ENCODE peak calls at places on chromosomes 12 and 14, in nine cellular contexts. W is sigmoid colon; D is D341Med; G is GM20000; Q is activated CD4-positive, alpha-beta T cell treated with anti-CD3 and anti-CD28 coated beads, Interleukin-2, amount 50 U/mL, for 1 hour; A is stimulated activated CD4-positive, alpha-beta T cell treated with anti-CD3 and anti-CD28 coated beads, TNF-alpha, amount 100 ng/mL, for 1 hour; V is Ammon's horn; H is HT1080; O is A172. F is an unnamed sample.

GRCh38 chr14:106737025-106737424 is 1210.6 kb downstream of the TMEM121 start:
- DNase-seq in G (no peak), H (no peak), W (no peak), D (no peak), A (no peak), O (no peak), Q (no peak), V (no peak), F (no peak)

GRCh38 chr12:27965966-27966365 is 6.6 kb downstream of the PTHLH start:
- DNase-seq in Q (no peak), V (peak; percentile 15), O (peak; percentile 67), G (no peak), H (peak; percentile 76), D (no peak), W (no peak), A (no peak), F (no peak)

GRCh38 chr14:58297412-58297761 is 968 bp upstream of the ARID4A start:
- DNase-seq in A (no peak), W (no peak), D (no peak), H (no peak), V (no peak), G (no peak), O (no peak), Q (no peak), F (no peak)

GRCh38 chr12:52884526-52885293 is 20.2 kb downstream of the KRT8 start:
- DNase-seq in Q (peak; percentile 80), D (peak; percentile 88), W (peak; percentile 85), O (no peak), V (peak; percentile 51), G (peak; percentile 86), A (peak; percentile 42), H (peak; percentile 53), F (peak; percentile 75)

GRCh38 chr12:2876431-2877046 is 435 bp downstream of the FOXM1 start:
- DNase-seq in V (no peak), H (peak; percentile 34), G (peak; percentile 46), O (peak; percentile 15), Q (no peak), A (no peak), W (peak; percentile 62), D (peak; percentile 55), F (no peak)

GRCh38 chr12:53230971-53231858 is 794 bp downstream of the RARG start:
- DNase-seq in D (no peak), G (no peak), O (no peak), Q (no peak), W (no peak), H (no peak), A (no peak), V (no peak), F (no peak)

GRCh38 chr12:101732318-101732717 is 6.9 kb downstream of the SYCP3 start:
- DNase-seq in O (no peak), H (no peak), Q (no peak), D (no peak), W (no peak), V (no peak), G (no peak), A (no peak), F (no peak)

GRCh38 chr12:18383203-18383602 is 121.9 kb downstream of the PIK3C2G start:
- DNase-seq in Q (no peak), V (no peak), W (no peak), G (no peak), A (no peak), O (peak; percentile 74), D (no peak), H (peak; percentile 63), F (no peak)

GRCh38 chr14:23727566-23728335 is 91.6 kb downstream of the DHRS2 start:
- DNase-seq in Q (no peak), H (peak; percentile 47), W (no peak), A (no peak), D (peak; percentile 63), O (peak; percentile 47), V (peak; percentile 53), G (peak; percentile 59), F (no peak)

GRCh38 chr12:78799679-78800078 is 64.9 kb upstream of the SYT1 start:
- DNase-seq in D (peak; percentile 72), W (no peak), G (no peak), Q (no peak), A (no peak), V (peak; percentile 15), O (no peak), H (no peak), F (no peak)

GRCh38 chr12:116135209-116135930 is 142.1 kb downstream of the MED13L start:
- DNase-seq in V (no peak), D (no peak), H (peak; percentile 79), A (no peak), Q (no peak), G (no peak), O (peak; percentile 59), W (no peak), F (no peak)

GRCh38 chr12:49038291-49038955 is 19.8 kb upstream of the PRKAG1 start:
- DNase-seq in D (no peak), A (no peak), W (no peak), H (no peak), G (no peak), V (no peak), Q (no peak), O (no peak), F (no peak)

GRCh38 chr14:104420990-104421389 is 158.6 kb upstream of the C14orf180 start:
- DNase-seq in A (no peak), H (no peak), D (no peak), Q (no peak), G (no peak), V (no peak), O (no peak), W (peak; percentile 50), F (no peak)

GRCh38 chr14:57983235-57983634 is 117.3 kb upstream of the SLC35F4 start:
- DNase-seq in G (no peak), O (no peak), A (no peak), Q (no peak), V (no peak), W (no peak), H (no peak), D (no peak), F (no peak)

GRCh38 chr14:106879241-106879640 is 1352.9 kb downstream of the TMEM121 start:
- DNase-seq in G (peak; percentile 77), W (no peak), D (peak; percentile 60), V (no peak), Q (peak; percentile 46), H (peak; percentile 21), A (no peak), O (peak; percentile 41), F (no peak)

GRCh38 chr12:131095826-131096680 is 142.3 kb downstream of the ADGRD1 start:
- DNase-seq in W (peak; percentile 15), D (no peak), V (no peak), H (no peak), O (no peak), Q (no peak), G (no peak), A (no peak), F (no peak)

GRCh38 chr12:58916891-58917570 is 3.3 kb downstream of the LRIG3 start:
- DNase-seq in W (no peak), Q (no peak), A (no peak), O (no peak), V (no peak), G (no peak), H (peak; percentile 21), D (no peak), F (no peak)

GRCh38 chr14:59346796-59347510 is 118.2 kb downstream of the GPR135 start:
- DNase-seq in H (no peak), W (no peak), D (no peak), G (no peak), A (no peak), V (no peak), O (no peak), Q (no peak), F (no peak)

GRCh38 chr14:68590233-68590535 is 202.7 kb downstream of the ZFP36L1 start:
- DNase-seq in O (no peak), G (no peak), D (no peak), V (no peak), A (no peak), Q (no peak), H (no peak), W (no peak), F (no peak)

GRCh38 chr12:166425-167091 is 47.4 kb downstream of the SLC6A12 start:
- DNase-seq in A (no peak), Q (no peak), G (no peak), D (no peak), W (no peak), V (no peak), O (no peak), H (no peak), F (no peak)

GRCh38 chr14:66662374-66662773 is 154.4 kb downstream of the GPHN start:
- DNase-seq in A (no peak), G (no peak), O (no peak), W (no peak), V (no peak), D (no peak), H (peak; percentile 29), Q (no peak), F (no peak)

GRCh38 chr14:104377256-104377655 is 202.3 kb upstream of the C14orf180 start:
- DNase-seq in V (no peak), H (no peak), W (no peak), D (no peak), O (no peak), G (no peak), Q (no peak), A (no peak), F (no peak)

GRCh38 chr12:1801285-1801975 is 18.9 kb upstream of the LRTM2 start:
- DNase-seq in W (no peak), Q (no peak), G (no peak), O (no peak), V (no peak), A (no peak), D (no peak), H (no peak), F (no peak)

GRCh38 chr12:103647267-103647666 is 60.2 kb downstream of the STAB2 start:
- DNase-seq in W (no peak), G (no peak), A (no peak), H (peak; percentile 97), O (peak; percentile 76), V (no peak), Q (no peak), D (no peak), F (no peak)

GRCh38 chr12:101074940-101075680 is 134.9 kb downstream of the SLC5A8 start:
- DNase-seq in V (no peak), D (no peak), G (no peak), W (no peak), A (no peak), Q (no peak), O (no peak), H (no peak), F (no peak)

GRCh38 chr14:49966971-49967630 is 74.2 kb downstream of the ARF6 start:
- DNase-seq in O (no peak), V (no peak), D (no peak), H (no peak), G (no peak), A (no peak), W (no peak), Q (no peak), F (no peak)

GRCh38 chr14:77372304-77372841 is 4.5 kb downstream of the TMED8 start:
- DNase-seq in W (no peak), O (no peak), G (peak; percentile 69), H (peak; percentile 25), A (no peak), Q (no peak), D (no peak), V (no peak), F (no peak)

F was measured in stimulated activated CD8-positive, alpha-beta memory T cell treated with anti-CD3 and anti-CD28 coated beads, Interleukin-12 subunit alpha, Interleukin-12 subunit beta, amount 100 ng/mL, for 1 hour.